ENCODE peak calls at places on chromosome 16, in nine cellular contexts. Z, I, W, F, P, D, S, L and Y are unnamed samples. For H3K27me3, the result is how much of the 10 kb centered on the place peaks cover.

GRCh38 chr16:84514874-84515835 is 10.7 kb upstream of the MEAK7 start:
- DNase-seq in F (peak), I (peak), L (no peak), W (no peak), S (no peak), P (no peak), D (peak), Z (no peak), Y (no peak)

GRCh38 chr16:77555781-77556180 is 120.9 kb upstream of the ADAMTS18 start:
- DNase-seq in I (no peak), W (peak), L (no peak), F (no peak), D (no peak), P (no peak), S (no peak), Z (no peak), Y (no peak)

GRCh38 chr16:28546626-28547025 is 7.1 kb upstream of the SGF29 start:
- DNase-seq in Z (no peak), W (no peak), D (no peak), I (no peak), S (no peak), P (no peak), L (no peak), F (no peak), Y (no peak)

GRCh38 chr16:4327386-4327781 is 11.5 kb downstream of the GLIS2 start:
- DNase-seq in I (no peak), W (no peak), L (no peak), D (no peak), F (no peak), Z (no peak), P (no peak), S (no peak), Y (no peak)

GRCh38 chr16:86531641-86532525 is 21.6 kb downstream of the FOXF1 start:
- DNase-seq in I (no peak), L (no peak), W (no peak), F (no peak), Z (no peak), D (no peak), P (no peak), S (no peak), Y (no peak)

GRCh38 chr16:55370762-55371482 is 46.9 kb downstream of the IRX6 start:
- DNase-seq in F (peak), L (peak), Z (peak), D (peak), S (peak), P (no peak), I (no peak), W (peak), Y (peak)

GRCh38 chr16:29319726-29320125 is 86.8 kb downstream of the NPIPB11 start:
- DNase-seq in D (no peak), P (no peak), S (no peak), W (no peak), L (no peak), I (no peak), Z (no peak), F (no peak), Y (no peak)

GRCh38 chr16:86393907-86394626 is 116.3 kb upstream of the FOXF1 start:
- DNase-seq in W (no peak), Z (no peak), D (no peak), L (no peak), I (no peak), S (no peak), P (no peak), F (no peak), Y (no peak)

GRCh38 chr16:12348733-12349704 is 372.5 kb downstream of the SNX29 start:
- DNase-seq in L (no peak), F (no peak), S (no peak), Z (no peak), D (no peak), P (no peak), W (no peak), I (no peak), Y (no peak)

GRCh38 chr16:1056196-1056595 is 16.4 kb upstream of the SSTR5 start:
- DNase-seq in P (no peak), D (no peak), I (no peak), W (no peak), Z (no peak), S (no peak), L (no peak), F (no peak), Y (no peak)

GRCh38 chr16:1058216-1058615 is 14.3 kb upstream of the SSTR5 start:
- DNase-seq in P (no peak), W (no peak), S (no peak), I (no peak), F (no peak), L (no peak), Z (no peak), D (no peak), Y (no peak)

GRCh38 chr16:1059310-1059709 is 13.2 kb upstream of the SSTR5 start:
- DNase-seq in S (no peak), Z (no peak), I (no peak), W (no peak), F (no peak), L (no peak), P (no peak), D (no peak), Y (no peak)

GRCh38 chr16:1055557-1055924 is 17.0 kb upstream of the SSTR5 start:
- DNase-seq in F (no peak), Z (no peak), P (no peak), L (no peak), D (no peak), S (no peak), W (no peak), I (no peak), Y (no peak)

GRCh38 chr16:1057252-1057932 is 15.2 kb upstream of the SSTR5 start:
- DNase-seq in F (no peak), P (no peak), L (no peak), D (no peak), I (peak), S (no peak), Z (peak), W (no peak), Y (peak)
- TF ChIP-seq CTCF in F (peak), P (peak), L (peak), D (peak), I (peak), S (peak), Z (peak), W (peak), Y (peak)

GRCh38 chr16:73027655-73028220 is 20.2 kb downstream of the ZFHX3 start:
- DNase-seq in Z (no peak), I (no peak), D (no peak), P (no peak), L (no peak), W (no peak), F (no peak), S (no peak), Y (no peak)

GRCh38 chr16:73028263-73028662 is 19.7 kb downstream of the ZFHX3 start:
- DNase-seq in P (no peak), W (no peak), D (no peak), Z (no peak), I (no peak), L (no peak), F (no peak), S (no peak), Y (no peak)

GRCh38 chr16:73031155-73031866 is 16.6 kb downstream of the ZFHX3 start:
- DNase-seq in I (no peak), S (no peak), Z (no peak), L (no peak), F (no peak), W (no peak), D (no peak), P (no peak), Y (no peak)

GRCh38 chr16:73026754-73027654 is 20.9 kb downstream of the ZFHX3 start:
- DNase-seq in F (no peak), S (no peak), D (no peak), P (no peak), L (no peak), W (no peak), I (no peak), Z (no peak), Y (no peak)

GRCh38 chr16:73028721-73029361 is 19.1 kb downstream of the ZFHX3 start:
- DNase-seq in W (no peak), I (no peak), Z (no peak), F (no peak), P (no peak), L (no peak), S (no peak), D (no peak), Y (no peak)
- H3K27me3 ChIP-seq in W (under half), I (under half), Z (under half), F (under half), P (under half), L (under half), S (under half), D (under half), Y (under half)

DNA sequence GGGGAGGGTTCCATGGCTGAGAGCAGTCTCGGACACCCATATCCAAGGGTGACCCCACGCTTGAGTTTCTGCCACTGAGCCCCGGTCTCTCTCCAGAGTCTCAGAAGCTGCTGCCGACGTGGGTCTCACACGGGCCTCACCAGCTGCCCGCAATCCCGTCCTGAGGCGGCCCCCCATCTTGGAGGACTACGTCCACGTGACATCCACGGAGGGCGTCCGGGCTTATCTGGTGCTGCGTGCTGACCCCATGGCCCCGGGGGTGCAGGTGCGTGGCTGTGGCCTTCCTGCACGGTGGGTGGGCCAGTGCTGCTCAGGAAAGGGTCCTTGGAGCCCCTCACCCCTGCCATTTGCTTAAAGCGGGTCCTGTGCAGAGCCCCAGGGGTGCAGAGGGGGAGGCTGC is 1.0 kb downstream of the CHTF18 start:
- DNase-seq in L (no peak), I (no peak), P (no peak), S (no peak), F (no peak), Z (no peak), D (no peak), W (no peak), Y (no peak)
- H3K4me3 ChIP-seq in L (no peak), I (no peak), P (no peak), S (peak), F (peak), Z (no peak), D (no peak), W (no peak), Y (no peak)

DNA sequence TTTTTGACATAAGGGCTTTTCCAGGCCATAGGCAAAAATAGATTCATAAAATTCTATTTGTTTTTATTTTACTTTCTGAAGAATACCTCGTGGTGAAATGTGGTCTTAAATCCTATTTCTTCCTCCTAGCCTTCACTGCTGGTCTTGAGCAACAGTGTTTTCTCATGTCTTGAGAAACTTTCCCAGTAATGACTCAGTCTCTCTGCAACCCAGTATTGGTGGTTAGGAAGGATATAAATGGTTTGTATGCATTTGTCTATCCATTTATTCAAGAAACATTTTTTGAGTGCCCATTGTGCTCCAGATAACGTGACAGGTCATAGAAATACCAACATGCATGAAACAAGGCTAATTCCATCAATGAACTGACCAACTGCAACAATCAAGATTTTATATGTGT is 213.9 kb downstream of the TMEM114 start:
- DNase-seq in I (no peak), P (no peak), D (no peak), L (no peak), F (no peak), W (no peak), Z (no peak), S (no peak), Y (no peak)
- TF ChIP-seq CTCF in I (no peak), P (no peak), D (no peak), L (no peak), F (no peak), W (no peak), Z (no peak), S (no peak), Y (no peak)

GRCh38 chr16:9384141-9384540 is 292.7 kb downstream of the HAPSTR1 start:
- DNase-seq in F (no peak), Z (no peak), I (no peak), P (no peak), D (no peak), W (no peak), S (no peak), L (no peak), Y (no peak)

GRCh38 chr16:9380221-9380620 is 288.8 kb downstream of the HAPSTR1 start:
- DNase-seq in L (no peak), W (no peak), D (no peak), F (no peak), I (no peak), P (no peak), S (no peak), Z (no peak), Y (no peak)

GRCh38 chr16:9381908-9382307 is 290.5 kb downstream of the HAPSTR1 start:
- DNase-seq in Z (no peak), L (no peak), I (no peak), D (no peak), F (no peak), W (no peak), P (no peak), S (no peak), Y (no peak)

GRCh38 chr16:9381399-9381798 is 290.0 kb downstream of the HAPSTR1 start:
- DNase-seq in W (no peak), D (no peak), Z (peak), L (no peak), I (no peak), P (no peak), F (no peak), S (no peak), Y (no peak)

GRCh38 chr16:9383281-9383680 is 291.8 kb downstream of the HAPSTR1 start:
- DNase-seq in I (no peak), L (no peak), Z (no peak), D (no peak), P (no peak), F (no peak), S (no peak), W (no peak), Y (no peak)
- H3K27me3 ChIP-seq in I (under half), L (under half), Z (under half), D (under half), P (under half), F (under half), S (under half), W (under half), Y (under half)

DNA sequence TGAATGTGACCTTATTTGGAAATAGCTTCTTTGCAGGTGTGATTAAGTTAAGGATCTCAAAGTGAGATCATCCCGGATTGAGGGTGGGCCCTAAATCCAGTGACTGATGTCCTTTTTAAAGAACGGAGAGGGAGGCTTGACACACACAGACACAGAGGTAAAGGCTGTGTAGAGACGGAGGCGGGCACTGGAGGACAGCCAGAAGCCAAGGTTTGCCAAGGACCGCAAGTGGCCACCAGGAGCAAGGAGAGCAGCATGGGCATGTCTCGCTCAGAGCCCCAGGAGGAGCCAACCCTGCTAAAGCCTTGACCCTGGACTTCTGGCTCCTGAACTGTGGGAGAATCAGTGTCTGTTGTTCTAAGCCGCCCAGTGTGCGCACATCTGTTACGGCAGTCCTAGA is 15.4 kb downstream of the CNGB1 start:
- DNase-seq in F (no peak), I (no peak), S (no peak), L (no peak), P (no peak), Z (peak), W (peak), D (no peak), Y (peak)
- H3K4me3 ChIP-seq in F (no peak), I (no peak), S (no peak), L (no peak), P (no peak), Z (no peak), W (no peak), D (no peak), Y (no peak)

GRCh38 chr16:10617662-10618420 is 37.4 kb upstream of the EMP2 start:
- DNase-seq in Z (no peak), W (peak), P (no peak), L (no peak), S (no peak), F (no peak), D (no peak), I (no peak), Y (no peak)
- TF ChIP-seq CTCF in Z (no peak), W (no peak), P (no peak), L (no peak), S (no peak), F (no peak), D (no peak), I (no peak), Y (no peak)

GRCh38 chr16:66918355-66918754 is 330 bp downstream of the CDH16 start:
- DNase-seq in S (no peak), P (no peak), Z (no peak), L (no peak), F (no peak), W (no peak), D (no peak), I (no peak), Y (no peak)

GRCh38 chr16:66918803-66919568 is at the start of gene CDH16:
- DNase-seq in L (no peak), I (no peak), W (no peak), P (no peak), Z (no peak), D (no peak), F (no peak), S (no peak), Y (no peak)

GRCh38 chr16:66917741-66918140 is 944 bp downstream of the CDH16 start:
- DNase-seq in Z (no peak), W (no peak), S (no peak), I (no peak), F (no peak), L (no peak), D (no peak), P (no peak), Y (no peak)

GRCh38 chr16:66920924-66921680 is 2.4 kb upstream of the CDH16 start:
- DNase-seq in Z (no peak), D (no peak), W (no peak), F (no peak), L (no peak), I (no peak), S (no peak), P (no peak), Y (no peak)

GRCh38 chr16:66919569-66920472 is 1.1 kb upstream of the CDH16 start:
- DNase-seq in D (no peak), L (no peak), F (no peak), Z (no peak), S (no peak), P (no peak), I (no peak), W (no peak), Y (no peak)
- H3K27me3 ChIP-seq in D (under half), L (under half), F (under half), Z (under half), S (under half), P (under half), I (under half), W (under half), Y (under half)